ENCODE peak calls at places on chromosomes 3 and 15, in five cellular contexts. S is stomach; W is CD4-positive, CD25-positive, alpha-beta regulatory T cell; Z is uterus; X is cardiac muscle cell. G is an unnamed sample.
A peak's percentile ranks its signal among the peaks of the same experiment; 100 is the strongest.

GRCh38 chr3:1251282-1252060 is 158.6 kb downstream of the CNTN6 start:
- DNase-seq in S (no peak), W (no peak), Z (no peak), X (no peak), G (no peak)

GRCh38 chr15:69337133-69337532 is 38.4 kb downstream of the PAQR5 start:
- DNase-seq in S (no peak), W (no peak), Z (no peak), X (no peak), G (no peak)

GRCh38 chr3:60053518-60054265 is 1003.9 kb upstream of the CFAP20DC start:
- DNase-seq in S (no peak), W (no peak), Z (no peak), X (no peak), G (no peak)

GRCh38 chr15:61175024-61175423 is 54.1 kb downstream of the RORA start:
- DNase-seq in S (no peak), W (no peak), Z (no peak), X (peak; percentile 21), G (no peak)

GRCh38 chr3:111277226-111277625 is 205.6 kb downstream of the NECTIN3 start:
- DNase-seq in S (no peak), W (no peak), Z (no peak), X (peak; percentile 54), G (no peak)

GRCh38 chr3:37772773-37773291 is 88.8 kb upstream of the CTDSPL start:
- DNase-seq in S (no peak), W (no peak), Z (no peak), X (no peak), G (no peak)

GRCh38 chr3:73036694-73037368 is 24.6 kb upstream of the EBLN2 start:
- DNase-seq in S (no peak), W (no peak), Z (no peak), X (no peak), G (no peak)

GRCh38 chr3:182802413-182802812 is 9.1 kb downstream of the ATP11B start:
- DNase-seq in S (no peak), W (no peak), Z (no peak), X (no peak), G (no peak)

GRCh38 chr3:71504250-71505036 is 79.1 kb downstream of the FOXP1 start:
- DNase-seq in S (no peak), W (no peak), Z (no peak), X (peak; percentile 76), G (no peak)

GRCh38 chr3:38725726-38726410 is 76.4 kb upstream of the SCN5A start:
- DNase-seq in S (no peak), W (no peak), Z (no peak), X (peak; percentile 43), G (no peak)

GRCh38 chr3:99188936-99189335 is 287.4 kb upstream of the DCBLD2 start:
- DNase-seq in S (no peak), W (no peak), Z (no peak), X (no peak), G (no peak)

GRCh38 chr15:72229076-72229946 is 1.7 kb downstream of the PKM start:
- DNase-seq in S (no peak), W (peak; percentile 35), Z (no peak), X (peak; percentile 58), G (no peak)

GRCh38 chr15:81968691-81969090 is 77.1 kb downstream of the MEX3B start:
- DNase-seq in S (no peak), W (no peak), Z (no peak), X (no peak), G (no peak)

GRCh38 chr15:40500584-40501330 is 30.0 kb downstream of the CHST14 start:
- DNase-seq in S (no peak), W (no peak), Z (no peak), X (no peak), G (no peak)

GRCh38 chr15:33581032-33581431 is 270.3 kb downstream of the RYR3 start:
- DNase-seq in S (no peak), W (no peak), Z (peak; percentile 19), X (peak; percentile 55), G (no peak)

GRCh38 chr3:5197470-5198312 is 10.2 kb downstream of the EDEM1 start:
- DNase-seq in S (no peak), W (peak; percentile 75), Z (no peak), X (peak; percentile 86), G (no peak)

GRCh38 chr3:36164400-36164799 is 215.9 kb upstream of the STAC start:
- DNase-seq in S (no peak), W (no peak), Z (no peak), X (no peak), G (no peak)

GRCh38 chr15:77578641-77579372 is 53.9 kb downstream of the LINGO1 start:
- DNase-seq in S (no peak), W (no peak), Z (no peak), X (no peak), G (no peak)

GRCh38 chr3:115325539-115325938 is 178.5 kb upstream of the ZBTB20 start:
- DNase-seq in S (no peak), W (no peak), Z (no peak), X (peak; percentile 70), G (no peak)

GRCh38 chr15:58147151-58147550 is 9.0 kb downstream of the AQP9 start:
- DNase-seq in S (no peak), W (no peak), Z (no peak), X (no peak), G (no peak)

GRCh38 chr15:32936283-32936918 is 218.6 kb downstream of the GREM1 start:
- DNase-seq in S (no peak), W (no peak), Z (no peak), X (peak; percentile 86), G (no peak)

GRCh38 chr3:117217837-117218236 is 508.3 kb downstream of the TUSC7 start:
- DNase-seq in S (no peak), W (no peak), Z (no peak), X (no peak), G (no peak)

GRCh38 chr3:42556089-42556632 is 25.6 kb downstream of the SEC22C start:
- DNase-seq in S (no peak), W (peak; percentile 74), Z (no peak), X (no peak), G (no peak)

GRCh38 chr15:42511010-42511396 is 15.6 kb downstream of the SNAP23 start:
- DNase-seq in S (no peak), W (no peak), Z (no peak), X (peak; percentile 84), G (no peak)

GRCh38 chr3:188282871-188283270 is 128.9 kb downstream of the LPP start:
- DNase-seq in S (no peak), W (no peak), Z (no peak), X (no peak), G (no peak)

GRCh38 chr15:100651253-100651652 is 48.9 kb downstream of the ASB7 start:
- DNase-seq in S (no peak), W (no peak), Z (no peak), X (peak; percentile 29), G (no peak)

GRCh38 chr3:89059201-89059600 is 48.2 kb upstream of the EPHA3 start:
- DNase-seq in S (no peak), W (no peak), Z (no peak), X (peak; percentile 38), G (no peak)

GRCh38 chr3:137511655-137512054 is 252.5 kb upstream of the SOX14 start:
- DNase-seq in S (no peak), W (no peak), Z (no peak), X (no peak), G (no peak)

GRCh38 chr3:115217678-115218451 is 70.8 kb upstream of the ZBTB20 start:
- DNase-seq in S (no peak), W (peak; percentile 1), Z (peak; percentile 17), X (peak; percentile 81), G (peak; percentile 56)

GRCh38 chr3:65867463-65868210 is 171.1 kb downstream of the MAGI1 start:
- DNase-seq in S (no peak), W (no peak), Z (no peak), X (no peak), G (no peak)

GRCh38 chr3:50261505-50261904 is 7.4 kb upstream of the SEMA3B start:
- DNase-seq in S (no peak), W (no peak), Z (no peak), X (no peak), G (no peak)

GRCh38 chr3:50264389-50264963 is 4.5 kb upstream of the SEMA3B start:
- DNase-seq in S (peak; percentile 65), W (no peak), Z (peak; percentile 92), X (peak; percentile 95), G (peak; percentile 60)

GRCh38 chr3:50260942-50261441 is 8.0 kb upstream of the SEMA3B start:
- DNase-seq in S (no peak), W (no peak), Z (no peak), X (no peak), G (no peak)

GRCh38 chr3:50263443-50264388 is 5.2 kb upstream of the SEMA3B start:
- DNase-seq in S (no peak), W (no peak), Z (no peak), X (no peak), G (no peak)

DNA sequence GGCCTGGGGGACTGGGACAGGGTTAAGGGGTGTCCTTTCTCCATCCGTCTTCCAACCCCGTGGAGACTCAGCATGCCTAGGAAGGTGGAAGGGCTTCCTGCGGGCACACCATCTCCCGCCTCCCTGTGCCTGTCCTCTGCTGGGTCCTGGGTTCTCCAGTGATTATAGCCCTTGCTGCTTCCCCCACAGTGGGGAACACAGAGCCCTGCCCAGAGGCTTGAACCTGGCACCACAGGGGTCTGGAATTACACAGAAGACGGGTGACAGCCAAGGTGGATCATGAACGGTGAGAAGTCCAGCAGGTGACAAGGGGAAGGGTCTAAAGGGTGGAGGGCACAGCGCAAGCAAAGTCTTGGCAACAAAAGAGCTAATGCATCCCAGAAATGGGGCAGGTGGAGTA is 6.2 kb upstream of the SEMA3B start:
- DNase-seq in S (no peak), W (no peak), Z (no peak), X (no peak), G (no peak)
- H3K4me1 ChIP-seq in S (peaks cover 58% of the 10 kb centered on the region), W (peaks cover 12% of the 10 kb centered on the region), Z (peaks cover 34% of the 10 kb centered on the region), X (peaks cover 51% of the 10 kb centered on the region), G (peaks cover 7% of the 10 kb centered on the region)

DNA sequence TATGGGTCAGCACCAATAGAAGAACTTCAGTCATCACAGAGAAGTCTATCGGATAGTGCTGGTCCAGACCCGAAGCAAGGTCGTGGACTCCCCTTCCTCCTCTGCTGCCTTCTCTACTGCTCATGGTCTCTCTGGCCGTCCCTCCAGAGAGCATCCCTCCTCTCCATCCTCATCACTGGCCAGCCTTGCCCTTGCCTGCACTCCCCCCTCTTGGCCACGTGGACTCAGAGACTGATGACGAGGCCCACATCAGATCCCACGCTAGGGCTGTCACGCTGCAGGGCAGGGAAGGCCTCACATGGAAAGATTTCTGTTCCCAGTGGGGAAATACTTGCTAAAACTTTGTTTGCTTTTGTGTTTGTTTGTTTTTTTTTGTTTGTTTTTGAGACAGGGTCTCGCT is 35.3 kb downstream of the IGDCC3 start:
- DNase-seq in S (no peak), W (no peak), Z (no peak), X (no peak), G (no peak)
- H3K27me3 ChIP-seq in S (peaks cover 19% of the 10 kb centered on the region), W (no peaks in the 10 kb centered on the region), Z (no peaks in the 10 kb centered on the region), X (no peaks in the 10 kb centered on the region), G (no peaks in the 10 kb centered on the region)

GRCh38 chr3:138547342-138547975 is 46.6 kb downstream of the CEP70 start:
- DNase-seq in S (no peak), W (no peak), Z (no peak), X (no peak), G (no peak)
- H3K9me3 ChIP-seq in S (peaks cover 9% of the 10 kb centered on the region), W (peaks cover 48% of the 10 kb centered on the region), Z (peaks cover 36% of the 10 kb centered on the region), X (no peaks in the 10 kb centered on the region), G (no peaks in the 10 kb centered on the region)

DNA sequence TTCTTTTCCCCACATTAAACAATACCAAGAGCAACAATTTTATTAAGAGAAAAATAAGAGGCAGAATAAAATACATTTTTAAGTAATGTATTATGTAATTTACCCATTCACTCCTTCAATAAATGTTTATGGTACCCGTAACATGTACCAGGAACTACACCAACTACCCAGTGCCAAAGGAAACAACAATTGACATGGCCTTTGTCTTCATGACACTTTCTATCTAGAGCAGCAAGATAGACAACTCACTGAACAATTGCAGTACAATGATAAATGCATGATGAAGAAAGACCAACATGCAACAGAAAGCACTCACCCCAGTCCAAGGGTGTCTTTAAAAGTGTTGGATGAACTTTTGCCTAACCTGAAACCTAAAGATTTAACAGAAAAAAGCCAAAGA is 493.8 kb downstream of the IGSF11 start:
- DNase-seq in S (no peak), W (no peak), Z (no peak), X (no peak), G (no peak)
- H3K4me1 ChIP-seq in S (no peaks in the 10 kb centered on the region), W (no peaks in the 10 kb centered on the region), Z (no peaks in the 10 kb centered on the region), X (peaks cover 29% of the 10 kb centered on the region), G (no peaks in the 10 kb centered on the region)